ENCODE peak calls at places on chromosomes 5 and 9, in ten cellular contexts. Z is A549, L is IMR-90, I is fibroblast of lung, M is choroid plexus epithelial cell, Y is OCI-LY7, U is body of pancreas, C is tibial artery, X is AG04450, K is epithelial cell of esophagus. D is an unnamed sample.

GRCh38 chr9:123716339-123716738 is 213.6 kb downstream of the DENND1A start:
- DNase-seq in C (no peak), K (no peak), M (no peak), Z (no peak), Y (peak; percentile 19), U (no peak), X (no peak), L (peak; percentile 6), I (no peak), D (no peak)

GRCh38 chr5:95669540-95669939 is 13.3 kb downstream of the SPATA9 start:
- DNase-seq in Y (no peak), L (peak; percentile 99), I (peak; percentile 99), U (peak; percentile 29), X (peak; percentile 97), C (peak; percentile 80), M (peak; percentile 99), K (peak; percentile 13), Z (no peak), D (no peak)

GRCh38 chr9:33690156-33690908 is 105.0 kb upstream of the PRSS3 start:
- DNase-seq in U (no peak), Y (no peak), I (no peak), Z (no peak), K (no peak), C (no peak), X (no peak), L (no peak), M (no peak), D (no peak)

GRCh38 chr5:34728236-34728635 is 72.1 kb downstream of the RAI14 start:
- DNase-seq in K (no peak), Z (no peak), U (no peak), C (no peak), M (peak; percentile 35), L (no peak), I (no peak), Y (no peak), X (no peak), D (no peak)

GRCh38 chr5:159102294-159102934 is 2.7 kb upstream of the EBF1 start:
- DNase-seq in Y (peak; percentile 43), X (no peak), L (no peak), Z (no peak), I (no peak), M (no peak), U (no peak), C (no peak), K (no peak), D (no peak)

GRCh38 chr9:8259028-8259427 is 459.4 kb upstream of the DMAC1 start:
- DNase-seq in C (no peak), L (no peak), M (no peak), X (no peak), U (no peak), I (no peak), Z (no peak), K (no peak), Y (no peak), D (no peak)

GRCh38 chr5:73130811-73131210 is 10.4 kb downstream of the TMEM171 start:
- DNase-seq in U (no peak), Z (no peak), Y (no peak), X (no peak), M (no peak), C (no peak), K (no peak), L (no peak), I (no peak), D (no peak)

GRCh38 chr5:102654559-102655354 is 100.3 kb upstream of the PAM start:
- DNase-seq in U (no peak), K (no peak), I (no peak), X (no peak), C (no peak), M (no peak), Z (no peak), L (no peak), Y (no peak), D (no peak)

GRCh38 chr5:88141695-88141979 is 127.0 kb downstream of the TMEM161B start:
- DNase-seq in Y (no peak), K (no peak), L (no peak), Z (no peak), U (no peak), I (no peak), X (no peak), M (no peak), C (no peak), D (no peak)

GRCh38 chr5:88143693-88144218 is 124.9 kb downstream of the TMEM161B start:
- DNase-seq in C (no peak), Z (no peak), X (no peak), M (no peak), K (no peak), U (no peak), L (no peak), Y (no peak), I (no peak), D (no peak)

GRCh38 chr5:88140863-88141694 is 127.6 kb downstream of the TMEM161B start:
- DNase-seq in C (peak; percentile 97), X (peak; percentile 79), I (peak; percentile 99), L (peak; percentile 93), K (peak; percentile 98), Y (peak; percentile 54), Z (peak; percentile 92), U (peak; percentile 97), M (peak; percentile 97), D (peak; percentile 84)

GRCh38 chr5:88144219-88145040 is 124.2 kb downstream of the TMEM161B start:
- DNase-seq in I (peak; percentile 36), L (no peak), M (no peak), C (no peak), Z (no peak), Y (no peak), K (no peak), U (no peak), X (no peak), D (no peak)

DNA sequence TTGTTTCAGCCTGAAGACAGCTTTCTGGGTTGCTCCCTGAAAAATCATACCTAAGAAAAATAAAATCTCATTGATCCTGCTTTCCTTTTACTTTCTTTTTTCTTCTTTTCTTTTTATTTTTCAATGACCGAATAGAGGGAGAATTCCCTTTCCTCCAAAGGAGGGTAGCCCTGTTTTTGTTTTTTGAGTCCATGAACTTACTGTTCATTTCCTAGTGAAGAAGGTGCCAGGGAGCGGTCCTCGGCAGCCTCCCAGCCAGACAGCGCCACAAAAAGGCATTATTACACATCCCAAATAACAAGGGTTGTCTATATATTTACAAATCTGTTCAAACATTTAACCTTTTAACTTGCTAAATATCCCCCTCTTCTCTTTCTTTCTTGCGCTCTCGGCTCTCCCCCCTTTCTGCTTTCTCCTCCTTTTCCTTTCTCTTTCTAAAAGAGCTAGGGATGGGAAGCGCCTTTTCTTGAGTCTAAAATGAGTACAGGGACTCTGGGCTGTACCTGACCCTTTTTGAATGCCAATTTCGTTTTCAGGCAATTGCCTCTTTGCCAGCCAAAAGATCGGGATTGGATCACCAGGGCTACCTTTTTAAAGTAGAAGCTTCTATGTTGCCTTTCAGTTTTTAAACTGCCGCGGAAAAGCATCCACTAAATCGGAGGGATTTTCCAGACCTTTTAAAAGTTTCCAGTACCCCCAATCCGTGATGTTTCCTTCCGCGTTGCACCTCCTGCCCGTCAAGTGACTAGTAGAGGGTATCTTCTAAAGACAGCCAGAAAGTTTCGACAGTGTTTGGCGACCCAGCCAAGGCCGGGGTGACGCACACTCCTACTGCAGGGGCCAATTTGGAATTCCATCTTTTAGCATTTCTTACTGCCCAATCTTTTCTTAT is 125.6 kb downstream of the TMEM161B start:
- DNase-seq in L (no peak), I (peak; percentile 65), M (no peak), K (no peak), U (no peak), Y (no peak), C (peak; percentile 71), Z (no peak), X (no peak), D (no peak)
- H3K4me3 ChIP-seq in L (peak overlapping the region; percentile 29), I (peak overlapping the region; percentile 52), M (peak overlapping the region; percentile 12), K (no peak overlapping the region), U (no peak overlapping the region), Y (no peak overlapping the region), C (peak overlapping the region; percentile 53), Z (peak overlapping the region; percentile 48), X (peak overlapping the region; percentile 42), D (peak overlapping the region; percentile 59)

GRCh38 chr5:141383345-141383744 is 803 bp downstream of the PCDHGA7 start:
- DNase-seq in K (no peak), Z (peak; percentile 20), X (no peak), I (no peak), M (no peak), Y (no peak), U (no peak), C (no peak), L (no peak), D (no peak)

GRCh38 chr5:141384471-141385267 is 2.1 kb downstream of the PCDHGA7 start:
- DNase-seq in X (no peak), K (no peak), Y (no peak), Z (no peak), M (no peak), U (no peak), C (no peak), L (no peak), I (no peak), D (no peak)

GRCh38 chr5:141388661-141389060 is 1.2 kb downstream of the PCDHGB4 start:
- DNase-seq in C (no peak), Z (no peak), X (no peak), L (no peak), K (no peak), Y (no peak), U (no peak), M (no peak), I (no peak), D (no peak)

DNA sequence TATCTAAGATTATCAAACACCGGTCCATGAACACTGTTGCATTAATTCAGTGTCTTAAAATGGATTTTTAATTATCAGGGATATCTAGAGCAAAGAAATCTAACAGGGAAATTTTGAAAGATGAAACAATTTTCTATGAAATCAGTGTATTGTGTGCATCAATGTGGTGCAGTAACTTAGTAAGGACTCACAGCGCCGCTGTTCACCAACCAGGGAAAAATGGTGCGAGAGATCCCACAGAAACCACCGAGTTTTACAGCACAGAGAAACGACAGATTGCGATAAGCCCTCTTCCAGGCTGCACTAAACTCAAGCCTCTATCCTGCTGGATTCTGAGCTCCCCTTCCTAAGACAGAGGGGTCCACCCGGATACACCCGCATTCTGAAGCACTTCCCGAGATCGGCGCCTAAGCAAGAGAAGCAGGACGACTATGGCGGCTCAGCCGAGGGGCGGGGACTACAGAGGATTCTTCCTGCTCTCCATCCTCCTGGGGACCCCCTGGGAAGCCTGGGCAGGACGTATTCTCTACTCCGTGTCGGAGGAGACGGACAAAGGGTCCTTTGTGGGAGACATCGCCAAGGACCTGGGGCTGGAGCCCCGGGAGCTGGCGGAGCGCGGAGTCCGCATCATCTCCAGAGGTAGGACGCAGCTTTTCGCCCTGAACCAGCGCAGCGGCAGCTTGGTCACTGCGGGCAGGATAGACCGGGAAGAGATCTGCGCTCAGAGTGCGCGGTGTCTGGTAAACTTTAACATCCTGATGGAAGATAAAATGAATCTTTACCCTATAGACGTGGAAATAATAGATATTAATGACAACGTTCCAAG is at the start of gene PCDHGA7:
- DNase-seq in Y (peak; percentile 59), Z (peak; percentile 78), I (peak; percentile 48), X (no peak), U (no peak), L (peak; percentile 57), C (no peak), M (peak; percentile 40), K (peak; percentile 21), D (no peak)
- H3K4me3 ChIP-seq in Y (peak within 1 kb of the TSS; percentile 68), Z (peak within 1 kb of the TSS; percentile 88), I (peak within 1 kb of the TSS; percentile 64), X (peak within 1 kb of the TSS; percentile 58), U (peak within 1 kb of the TSS; percentile 0), L (peak within 1 kb of the TSS; percentile 83), C (peak within 1 kb of the TSS; percentile 29), M (peak within 1 kb of the TSS; percentile 45), K (peak within 1 kb of the TSS; percentile 42), D (no peak within 1 kb of the TSS)

GRCh38 chr5:9534881-9535517 is 10.9 kb downstream of the SEMA5A start:
- DNase-seq in U (no peak), Z (no peak), I (peak; percentile 54), X (no peak), M (no peak), C (no peak), L (no peak), K (peak; percentile 72), Y (no peak), D (no peak)

GRCh38 chr5:9538504-9538903 is 7.4 kb downstream of the SEMA5A start:
- DNase-seq in M (peak; percentile 54), Z (no peak), Y (no peak), K (no peak), I (no peak), X (no peak), U (no peak), L (no peak), C (no peak), D (no peak)

GRCh38 chr5:9540791-9541190 is 5.1 kb downstream of the SEMA5A start:
- DNase-seq in Y (no peak), K (no peak), I (peak; percentile 66), Z (no peak), L (peak; percentile 72), C (no peak), U (no peak), M (peak; percentile 80), X (no peak), D (no peak)

GRCh38 chr5:9536717-9537116 is 9.2 kb downstream of the SEMA5A start:
- DNase-seq in L (no peak), Z (no peak), I (no peak), Y (no peak), M (no peak), K (no peak), U (no peak), X (no peak), C (no peak), D (no peak)

GRCh38 chr5:9537223-9538141 is 8.4 kb downstream of the SEMA5A start:
- DNase-seq in Z (no peak), U (no peak), L (no peak), X (no peak), I (no peak), Y (no peak), M (no peak), C (no peak), K (no peak), D (no peak)
- H3K4me3 ChIP-seq in Z (no peak overlapping the region), U (no peak overlapping the region), L (no peak overlapping the region), X (no peak overlapping the region), I (no peak overlapping the region), Y (no peak overlapping the region), M (no peak overlapping the region), C (no peak overlapping the region), K (no peak overlapping the region), D (no peak overlapping the region)

DNA sequence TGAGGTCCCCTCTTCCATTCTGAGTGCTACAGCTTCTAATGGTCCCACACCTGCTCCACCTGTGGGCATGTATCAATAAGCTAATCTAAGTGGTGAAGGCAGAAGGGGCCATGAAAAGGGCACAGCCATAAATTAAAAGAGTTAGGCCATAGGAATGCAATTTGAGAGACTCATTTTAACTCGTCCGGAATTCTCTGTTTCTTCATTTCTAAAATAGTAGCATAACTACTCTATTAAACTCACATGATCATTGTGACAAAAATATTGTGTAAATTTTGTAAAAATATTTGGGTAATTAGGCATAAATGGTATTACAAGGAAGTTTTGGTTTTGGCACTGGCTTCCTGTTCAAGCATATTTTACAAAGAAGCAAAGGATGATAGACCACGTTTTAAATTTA is 103.1 kb upstream of the TXNDC8 start:
- DNase-seq in M (no peak), U (no peak), Y (no peak), I (no peak), X (no peak), K (no peak), C (no peak), Z (no peak), L (no peak), D (no peak)
- H3K4me3 ChIP-seq in M (no peak overlapping the region), U (no peak overlapping the region), Y (no peak overlapping the region), I (no peak overlapping the region), X (no peak overlapping the region), K (no peak overlapping the region), C (no peak overlapping the region), Z (no peak overlapping the region), L (no peak overlapping the region), D (no peak overlapping the region)

D was measured in GM06990.